ENCODE peak calls at places on chromosomes 6 and 20, in six cellular contexts. L is NCI-H187 treated with DMSO at 0.1 percent for 48 hours; R is stimulated activated naive CD4-positive, alpha-beta T cell treated with Interleukin-2 at 50 U/mL for 16 hours; B is CD8-positive, alpha-beta memory T cell; P is NCI-H524; X is KBM-7. Z is an unnamed sample.

GRCh38 chr6:105274678-105275077 is 94.9 kb upstream of the POPDC3 start:
- DNase-seq in L (no peak), R (no peak), B (no peak), P (peak; percentile 52), X (no peak), Z (no peak)

GRCh38 chr20:62898093-62898964 is 28.0 kb downstream of the DIDO1 start:
- DNase-seq in L (no peak), R (no peak), B (no peak), P (peak; percentile 90), X (no peak), Z (no peak)

GRCh38 chr6:119683022-119683421 is 333.5 kb upstream of the MAN1A1 start:
- DNase-seq in L (no peak), R (no peak), B (no peak), P (no peak), X (no peak), Z (no peak)

GRCh38 chr20:49948809-49949507 is 12.8 kb downstream of the RNF114 start:
- DNase-seq in L (no peak), R (no peak), B (no peak), P (no peak), X (no peak), Z (no peak)

GRCh38 chr20:5120189-5120484 is 379 bp upstream of the PCNA start:
- DNase-seq in L (no peak), R (no peak), B (no peak), P (no peak), X (no peak), Z (no peak)

GRCh38 chr6:44825284-44825683 is 437.8 kb downstream of the CDC5L start:
- DNase-seq in L (no peak), R (no peak), B (no peak), P (no peak), X (no peak), Z (no peak)

GRCh38 chr6:14079433-14079832 is 38.1 kb upstream of the CD83 start:
- DNase-seq in L (no peak), R (no peak), B (no peak), P (no peak), X (no peak), Z (no peak)

GRCh38 chr6:160775730-160776129 is 73.7 kb downstream of the PLG start:
- DNase-seq in L (no peak), R (no peak), B (no peak), P (peak; percentile 53), X (no peak), Z (no peak)

GRCh38 chr20:5643936-5644335 is 106.3 kb upstream of the SHLD1 start:
- DNase-seq in L (no peak), R (no peak), B (no peak), P (no peak), X (no peak), Z (no peak)

GRCh38 chr20:41499961-41500725 is 118.0 kb downstream of the CHD6 start:
- DNase-seq in L (no peak), R (no peak), B (no peak), P (peak; percentile 47), X (no peak), Z (no peak)

GRCh38 chr20:10863337-10864060 is 189.7 kb upstream of the JAG1 start:
- DNase-seq in L (no peak), R (no peak), B (no peak), P (no peak), X (no peak), Z (no peak)

GRCh38 chr6:97440590-97441176 is 157.7 kb upstream of the MMS22L start:
- DNase-seq in L (no peak), R (no peak), B (no peak), P (peak; percentile 79), X (peak; percentile 22), Z (peak; percentile 34)

GRCh38 chr6:11810039-11810541 is 31.5 kb upstream of the ADTRP start:
- DNase-seq in L (no peak), R (no peak), B (no peak), P (peak; percentile 13), X (no peak), Z (no peak)

GRCh38 chr20:48668451-48668946 is 159.3 kb downstream of the PREX1 start:
- DNase-seq in L (no peak), R (no peak), B (no peak), P (no peak), X (no peak), Z (no peak)

GRCh38 chr6:136331461-136331860 is 41.8 kb upstream of the BCLAF1 start:
- DNase-seq in L (no peak), R (no peak), B (no peak), P (no peak), X (no peak), Z (no peak)

GRCh38 chr20:61451953-61452352 is 199.9 kb downstream of the CDH4 start:
- DNase-seq in L (no peak), R (no peak), B (no peak), P (no peak), X (no peak), Z (no peak)

GRCh38 chr20:17281478-17281877 is 54.6 kb downstream of the PCSK2 start:
- DNase-seq in L (no peak), R (no peak), B (no peak), P (peak; percentile 65), X (peak; percentile 13), Z (no peak)

GRCh38 chr6:44064089-44064947 is 62.9 kb downstream of the MRPL14 start:
- DNase-seq in L (no peak), R (no peak), B (no peak), P (no peak), X (peak; percentile 47), Z (no peak)

GRCh38 chr6:95790787-95791186 is 213.5 kb downstream of the MANEA start:
- DNase-seq in L (no peak), R (no peak), B (no peak), P (no peak), X (no peak), Z (no peak)

GRCh38 chr6:90110971-90111370 is 185.7 kb downstream of the BACH2 start:
- DNase-seq in L (no peak), R (peak; percentile 31), B (peak; percentile 62), P (no peak), X (no peak), Z (no peak)